ENCODE peak calls at places on chromosomes 5 and 9, in nine cellular contexts. One of them, this sample, is unnamed.

GRCh38 chr9:107425110-107426025 is 64.2 kb downstream of the KLF4 start:
- DNase-seq in retinal pigment epithelial cell: peak; percentile 26
- DNase-seq in A549: peak; percentile 72
- DNase-seq in Panc1: peak; percentile 32
- DNase-seq in AG04450: no peak
- DNase-seq in OCI-LY7: peak; percentile 34
- DNase-seq in fibroblast of lung: peak; percentile 41
- DNase-seq in fibroblast of mammary gland: peak; percentile 54
- DNase-seq in neural progenitor cell: peak; percentile 85
- DNase-seq in this sample: no peak

GRCh38 chr9:4583001-4583400 is 79.1 kb upstream of the PLPP6 start:
- DNase-seq in retinal pigment epithelial cell: no peak
- DNase-seq in A549: no peak
- DNase-seq in fibroblast of lung: no peak
- DNase-seq in Panc1: no peak
- DNase-seq in AG04450: no peak
- DNase-seq in OCI-LY7: no peak
- DNase-seq in neural progenitor cell: no peak
- DNase-seq in fibroblast of mammary gland: no peak
- DNase-seq in this sample: no peak

GRCh38 chr9:113350937-113351336 is 1.6 kb downstream of the BSPRY start:
- DNase-seq in A549: no peak
- DNase-seq in neural progenitor cell: no peak
- DNase-seq in Panc1: no peak
- DNase-seq in retinal pigment epithelial cell: no peak
- DNase-seq in AG04450: no peak
- DNase-seq in fibroblast of mammary gland: no peak
- DNase-seq in OCI-LY7: peak; percentile 53
- DNase-seq in fibroblast of lung: no peak
- DNase-seq in this sample: no peak

GRCh38 chr5:142977363-142978051 is 207.3 kb downstream of the ARHGAP26 start:
- DNase-seq in fibroblast of mammary gland: peak; percentile 88
- DNase-seq in fibroblast of lung: peak; percentile 97
- DNase-seq in Panc1: no peak
- DNase-seq in AG04450: peak; percentile 83
- DNase-seq in neural progenitor cell: no peak
- DNase-seq in OCI-LY7: no peak
- DNase-seq in A549: no peak
- DNase-seq in retinal pigment epithelial cell: no peak
- DNase-seq in this sample: peak; percentile 69

GRCh38 chr5:12777342-12777741 is 873.1 kb upstream of the CTNND2 start:
- DNase-seq in neural progenitor cell: no peak
- DNase-seq in retinal pigment epithelial cell: no peak
- DNase-seq in fibroblast of mammary gland: no peak
- DNase-seq in OCI-LY7: no peak
- DNase-seq in AG04450: no peak
- DNase-seq in fibroblast of lung: no peak
- DNase-seq in Panc1: no peak
- DNase-seq in A549: no peak
- DNase-seq in this sample: no peak

GRCh38 chr9:115717298-115717697 is 436.3 kb upstream of the PAPPA start:
- DNase-seq in AG04450: no peak
- DNase-seq in fibroblast of mammary gland: peak; percentile 80
- DNase-seq in Panc1: no peak
- DNase-seq in neural progenitor cell: no peak
- DNase-seq in fibroblast of lung: no peak
- DNase-seq in retinal pigment epithelial cell: no peak
- DNase-seq in A549: no peak
- DNase-seq in OCI-LY7: no peak
- DNase-seq in this sample: no peak

GRCh38 chr5:177362871-177363507 is 5.3 kb downstream of the RGS14 start:
- DNase-seq in Panc1: no peak
- DNase-seq in AG04450: no peak
- DNase-seq in A549: peak; percentile 47
- DNase-seq in fibroblast of lung: no peak
- DNase-seq in OCI-LY7: peak; percentile 48
- DNase-seq in neural progenitor cell: peak; percentile 83
- DNase-seq in retinal pigment epithelial cell: no peak
- DNase-seq in fibroblast of mammary gland: no peak
- DNase-seq in this sample: no peak

GRCh38 chr5:130231786-130232185 is 327.5 kb downstream of the CHSY3 start:
- DNase-seq in fibroblast of mammary gland: no peak
- DNase-seq in A549: no peak
- DNase-seq in neural progenitor cell: no peak
- DNase-seq in Panc1: no peak
- DNase-seq in OCI-LY7: no peak
- DNase-seq in AG04450: no peak
- DNase-seq in retinal pigment epithelial cell: no peak
- DNase-seq in fibroblast of lung: no peak
- DNase-seq in this sample: no peak

GRCh38 chr9:100317706-100318105 is 35.0 kb downstream of the TEX10 start:
- DNase-seq in Panc1: no peak
- DNase-seq in fibroblast of mammary gland: peak; percentile 40
- DNase-seq in fibroblast of lung: peak; percentile 68
- DNase-seq in OCI-LY7: no peak
- DNase-seq in AG04450: no peak
- DNase-seq in A549: no peak
- DNase-seq in retinal pigment epithelial cell: no peak
- DNase-seq in neural progenitor cell: no peak
- DNase-seq in this sample: no peak

GRCh38 chr9:93451762-93452709 is 551 bp downstream of the FAM120A start:
- DNase-seq in A549: peak; percentile 62
- DNase-seq in fibroblast of mammary gland: no peak
- DNase-seq in neural progenitor cell: peak; percentile 81
- DNase-seq in retinal pigment epithelial cell: no peak
- DNase-seq in OCI-LY7: peak; percentile 71
- DNase-seq in Panc1: no peak
- DNase-seq in fibroblast of lung: peak; percentile 61
- DNase-seq in AG04450: no peak
- DNase-seq in this sample: no peak

GRCh38 chr9:19498015-19498414 is 89.2 kb downstream of the ACER2 start:
- DNase-seq in AG04450: no peak
- DNase-seq in retinal pigment epithelial cell: no peak
- DNase-seq in OCI-LY7: no peak
- DNase-seq in Panc1: no peak
- DNase-seq in fibroblast of lung: peak; percentile 2
- DNase-seq in neural progenitor cell: no peak
- DNase-seq in A549: no peak
- DNase-seq in fibroblast of mammary gland: peak; percentile 77
- DNase-seq in this sample: peak; percentile 3

GRCh38 chr9:128727626-128728248 is 3.8 kb upstream of the ZDHHC12 start:
- DNase-seq in OCI-LY7: peak; percentile 25
- DNase-seq in AG04450: no peak
- DNase-seq in A549: no peak
- DNase-seq in fibroblast of mammary gland: no peak
- DNase-seq in neural progenitor cell: no peak
- DNase-seq in retinal pigment epithelial cell: no peak
- DNase-seq in Panc1: no peak
- DNase-seq in fibroblast of lung: no peak
- DNase-seq in this sample: no peak

GRCh38 chr5:69313428-69313827 is 19.2 kb downstream of the CCDC125 start:
- DNase-seq in neural progenitor cell: no peak
- DNase-seq in fibroblast of lung: no peak
- DNase-seq in fibroblast of mammary gland: no peak
- DNase-seq in OCI-LY7: no peak
- DNase-seq in AG04450: no peak
- DNase-seq in retinal pigment epithelial cell: no peak
- DNase-seq in Panc1: no peak
- DNase-seq in A549: no peak
- DNase-seq in this sample: no peak
- H3K4me3 ChIP-seq in neural progenitor cell: no peak overlapping the region
- H3K4me3 ChIP-seq in fibroblast of lung: no peak overlapping the region
- H3K4me3 ChIP-seq in fibroblast of mammary gland: no peak overlapping the region
- H3K4me3 ChIP-seq in OCI-LY7: no peak overlapping the region
- H3K4me3 ChIP-seq in AG04450: no peak overlapping the region
- H3K4me3 ChIP-seq in retinal pigment epithelial cell: no peak overlapping the region
- H3K4me3 ChIP-seq in Panc1: no peak overlapping the region
- H3K4me3 ChIP-seq in A549: no peak overlapping the region
- H3K4me3 ChIP-seq in this sample: no peak overlapping the region

GRCh38 chr5:97095318-97095732 is 47.1 kb downstream of the LIX1 start:
- DNase-seq in Panc1: no peak
- DNase-seq in fibroblast of mammary gland: no peak
- DNase-seq in retinal pigment epithelial cell: no peak
- DNase-seq in neural progenitor cell: no peak
- DNase-seq in OCI-LY7: no peak
- DNase-seq in A549: no peak
- DNase-seq in fibroblast of lung: no peak
- DNase-seq in AG04450: no peak
- DNase-seq in this sample: no peak
- TF ChIP-seq CTCF in Panc1: no peak
- TF ChIP-seq CTCF in fibroblast of mammary gland: no peak
- TF ChIP-seq CTCF in retinal pigment epithelial cell: no peak
- TF ChIP-seq CTCF in neural progenitor cell: no peak
- TF ChIP-seq CTCF in OCI-LY7: no peak
- TF ChIP-seq CTCF in A549: no peak
- TF ChIP-seq CTCF in fibroblast of lung: no peak
- TF ChIP-seq CTCF in AG04450: no peak
- TF ChIP-seq CTCF in this sample: no peak

DNA sequence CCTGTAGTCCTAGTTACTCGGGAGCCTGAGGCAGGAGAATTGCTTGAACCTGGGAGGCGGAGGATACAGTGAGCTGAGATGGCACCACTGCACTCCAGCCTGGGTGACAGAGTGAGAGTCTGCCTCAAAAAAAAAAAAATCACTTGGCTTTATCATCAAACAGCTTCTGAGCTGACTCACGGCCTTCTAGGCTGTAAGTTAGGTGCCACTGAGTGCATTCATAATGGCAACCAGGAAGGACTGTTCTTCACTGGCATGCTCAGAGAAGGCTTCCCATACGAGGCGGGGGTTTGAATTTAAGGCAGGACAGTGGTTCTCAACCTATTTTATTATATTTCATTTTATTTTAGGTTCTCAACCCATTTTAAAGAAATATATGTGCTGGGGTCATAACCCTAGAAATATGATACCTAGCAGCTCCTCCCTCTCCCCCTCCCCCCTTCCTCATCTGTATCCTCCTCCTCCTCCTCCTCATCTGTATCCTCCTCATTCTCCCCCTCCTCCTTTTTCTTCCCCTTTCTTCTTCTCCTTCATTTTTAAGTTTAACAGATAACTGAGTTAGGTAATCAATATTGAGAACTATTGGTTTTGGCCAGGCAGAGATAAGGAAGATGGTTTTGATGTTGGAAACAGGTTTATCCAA is 19.0 kb upstream of the LHFPL2 start:
- DNase-seq in Panc1: no peak
- DNase-seq in fibroblast of lung: peak; percentile 37
- DNase-seq in retinal pigment epithelial cell: no peak
- DNase-seq in OCI-LY7: no peak
- DNase-seq in AG04450: no peak
- DNase-seq in neural progenitor cell: no peak
- DNase-seq in fibroblast of mammary gland: peak; percentile 37
- DNase-seq in A549: no peak
- DNase-seq in this sample: no peak
- H3K4me3 ChIP-seq in Panc1: no peak overlapping the region
- H3K4me3 ChIP-seq in fibroblast of lung: no peak overlapping the region
- H3K4me3 ChIP-seq in retinal pigment epithelial cell: no peak overlapping the region
- H3K4me3 ChIP-seq in OCI-LY7: no peak overlapping the region
- H3K4me3 ChIP-seq in AG04450: no peak overlapping the region
- H3K4me3 ChIP-seq in neural progenitor cell: no peak overlapping the region
- H3K4me3 ChIP-seq in fibroblast of mammary gland: no peak overlapping the region
- H3K4me3 ChIP-seq in A549: no peak overlapping the region
- H3K4me3 ChIP-seq in this sample: no peak overlapping the region

GRCh38 chr5:159581502-159582249 is 251.4 kb upstream of the IL12B start:
- DNase-seq in neural progenitor cell: no peak
- DNase-seq in OCI-LY7: no peak
- DNase-seq in AG04450: peak; percentile 21
- DNase-seq in fibroblast of lung: peak; percentile 95
- DNase-seq in fibroblast of mammary gland: peak; percentile 97
- DNase-seq in A549: peak; percentile 97
- DNase-seq in Panc1: peak; percentile 92
- DNase-seq in retinal pigment epithelial cell: peak; percentile 94
- DNase-seq in this sample: peak; percentile 67
- TF ChIP-seq CTCF in neural progenitor cell: no peak
- TF ChIP-seq CTCF in OCI-LY7: no peak
- TF ChIP-seq CTCF in AG04450: peak; percentile 13
- TF ChIP-seq CTCF in fibroblast of lung: no peak
- TF ChIP-seq CTCF in fibroblast of mammary gland: peak; percentile 47
- TF ChIP-seq CTCF in A549: peak; percentile 52
- TF ChIP-seq CTCF in Panc1: peak; percentile 10
- TF ChIP-seq CTCF in retinal pigment epithelial cell: no peak
- TF ChIP-seq CTCF in this sample: peak; percentile 11

GRCh38 chr5:132673939-132674630 is at the start of gene IL4:
- DNase-seq in fibroblast of lung: no peak
- DNase-seq in retinal pigment epithelial cell: no peak
- DNase-seq in A549: no peak
- DNase-seq in OCI-LY7: no peak
- DNase-seq in AG04450: no peak
- DNase-seq in Panc1: no peak
- DNase-seq in neural progenitor cell: no peak
- DNase-seq in fibroblast of mammary gland: no peak
- DNase-seq in this sample: no peak
- H3K4me3 ChIP-seq in fibroblast of lung: no peak within 1 kb of the TSS
- H3K4me3 ChIP-seq in retinal pigment epithelial cell: no peak within 1 kb of the TSS
- H3K4me3 ChIP-seq in A549: no peak within 1 kb of the TSS
- H3K4me3 ChIP-seq in OCI-LY7: no peak within 1 kb of the TSS
- H3K4me3 ChIP-seq in AG04450: no peak within 1 kb of the TSS
- H3K4me3 ChIP-seq in Panc1: no peak within 1 kb of the TSS
- H3K4me3 ChIP-seq in neural progenitor cell: no peak within 1 kb of the TSS
- H3K4me3 ChIP-seq in fibroblast of mammary gland: peak within 1 kb of the TSS; percentile 7
- H3K4me3 ChIP-seq in this sample: no peak within 1 kb of the TSS

GRCh38 chr5:119312403-119312802 is 43.4 kb upstream of the TNFAIP8 start:
- DNase-seq in neural progenitor cell: peak; percentile 19
- DNase-seq in OCI-LY7: no peak
- DNase-seq in fibroblast of lung: no peak
- DNase-seq in fibroblast of mammary gland: no peak
- DNase-seq in AG04450: no peak
- DNase-seq in Panc1: no peak
- DNase-seq in A549: no peak
- DNase-seq in retinal pigment epithelial cell: no peak
- DNase-seq in this sample: no peak
- TF ChIP-seq CTCF in neural progenitor cell: peak; percentile 10
- TF ChIP-seq CTCF in OCI-LY7: no peak
- TF ChIP-seq CTCF in fibroblast of lung: no peak
- TF ChIP-seq CTCF in fibroblast of mammary gland: no peak
- TF ChIP-seq CTCF in AG04450: no peak
- TF ChIP-seq CTCF in Panc1: no peak
- TF ChIP-seq CTCF in A549: no peak
- TF ChIP-seq CTCF in retinal pigment epithelial cell: no peak
- TF ChIP-seq CTCF in this sample: no peak

DNA sequence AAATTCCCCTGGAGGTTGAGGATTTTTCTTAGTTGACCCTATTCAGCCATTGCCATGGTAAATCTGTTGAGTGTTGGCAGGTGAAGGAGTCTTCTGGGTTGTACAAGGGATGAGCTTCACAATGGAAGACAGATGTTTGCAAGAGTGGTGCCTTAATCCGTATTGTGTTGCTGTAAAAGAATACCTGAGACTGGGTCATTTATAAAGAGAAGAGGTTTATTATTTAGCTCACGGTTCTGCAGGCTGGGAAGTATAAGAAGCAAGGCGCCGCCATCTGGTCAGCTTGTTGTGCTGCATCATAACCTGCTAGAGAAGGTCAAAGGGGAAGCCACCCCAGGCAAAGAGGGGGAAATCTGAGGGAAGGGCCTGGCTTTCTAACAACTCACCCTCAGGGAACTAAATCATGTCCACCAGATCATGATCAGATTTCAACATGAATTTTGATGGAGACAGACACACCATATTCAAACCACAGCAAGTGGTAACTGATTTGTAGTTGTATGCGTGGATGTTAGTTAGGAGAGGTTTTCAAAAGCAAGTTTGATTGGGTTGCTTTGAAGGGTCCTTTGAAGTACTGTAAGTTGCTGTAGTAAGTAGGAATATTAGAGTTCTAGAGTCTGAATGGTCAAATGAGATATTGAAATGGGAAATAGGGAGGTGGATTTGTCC is 2.5 kb downstream of the TNPO1 start:
- DNase-seq in A549: peak; percentile 78
- DNase-seq in fibroblast of mammary gland: peak; percentile 72
- DNase-seq in AG04450: no peak
- DNase-seq in Panc1: no peak
- DNase-seq in neural progenitor cell: peak; percentile 85
- DNase-seq in fibroblast of lung: peak; percentile 47
- DNase-seq in OCI-LY7: peak; percentile 82
- DNase-seq in retinal pigment epithelial cell: no peak
- DNase-seq in this sample: no peak
- H3K4me3 ChIP-seq in A549: peak overlapping the region; percentile 82
- H3K4me3 ChIP-seq in fibroblast of mammary gland: peak overlapping the region; percentile 92
- H3K4me3 ChIP-seq in AG04450: peak overlapping the region; percentile 74
- H3K4me3 ChIP-seq in Panc1: peak overlapping the region; percentile 90
- H3K4me3 ChIP-seq in neural progenitor cell: peak overlapping the region; percentile 86
- H3K4me3 ChIP-seq in fibroblast of lung: no peak overlapping the region
- H3K4me3 ChIP-seq in OCI-LY7: peak overlapping the region; percentile 78
- H3K4me3 ChIP-seq in retinal pigment epithelial cell: peak overlapping the region; percentile 92
- H3K4me3 ChIP-seq in this sample: peak overlapping the region; percentile 77